ENCODE peak calls at places on chromosome 21, in seven cellular contexts. One of them, this sample, is unnamed.

GRCh38 chr21:34684174-34684876 is 15.5 kb downstream of the CLIC6 start:
- DNase-seq in AG09309: no peak
- DNase-seq in HFF-Myc: no peak
- DNase-seq in heart left ventricle: no peak
- DNase-seq in glutamatergic neuron: no peak
- DNase-seq in GM20000: no peak
- DNase-seq in Panc1: no peak
- DNase-seq in this sample: no peak

GRCh38 chr21:18493420-18493819 is 89.8 kb upstream of the TMPRSS15 start:
- DNase-seq in AG09309: no peak
- DNase-seq in HFF-Myc: no peak
- DNase-seq in heart left ventricle: no peak
- DNase-seq in glutamatergic neuron: no peak
- DNase-seq in GM20000: no peak
- DNase-seq in Panc1: no peak
- DNase-seq in this sample: no peak

GRCh38 chr21:35438643-35439404 is 389.7 kb upstream of the RUNX1 start:
- DNase-seq in AG09309: no peak
- DNase-seq in HFF-Myc: no peak
- DNase-seq in heart left ventricle: no peak
- DNase-seq in glutamatergic neuron: no peak
- DNase-seq in GM20000: peak
- DNase-seq in Panc1: no peak
- DNase-seq in this sample: no peak

GRCh38 chr21:44420416-44421205 is 34.7 kb upstream of the LRRC3 start:
- DNase-seq in AG09309: no peak
- DNase-seq in HFF-Myc: no peak
- DNase-seq in heart left ventricle: no peak
- DNase-seq in glutamatergic neuron: no peak
- DNase-seq in GM20000: no peak
- DNase-seq in Panc1: no peak
- DNase-seq in this sample: no peak

GRCh38 chr21:36499578-36500471 is 19.9 kb upstream of the CLDN14 start:
- DNase-seq in AG09309: peak
- DNase-seq in HFF-Myc: no peak
- DNase-seq in heart left ventricle: peak
- DNase-seq in glutamatergic neuron: no peak
- DNase-seq in GM20000: no peak
- DNase-seq in Panc1: no peak
- DNase-seq in this sample: no peak

GRCh38 chr21:43340491-43341348 is 86.2 kb downstream of the SIK1 start:
- DNase-seq in AG09309: peak
- DNase-seq in HFF-Myc: no peak
- DNase-seq in heart left ventricle: no peak
- DNase-seq in glutamatergic neuron: no peak
- DNase-seq in GM20000: no peak
- DNase-seq in Panc1: no peak
- DNase-seq in this sample: no peak

GRCh38 chr21:41885341-41886024 is 6.3 kb upstream of the PRDM15 start:
- DNase-seq in AG09309: no peak
- DNase-seq in HFF-Myc: no peak
- DNase-seq in heart left ventricle: no peak
- DNase-seq in glutamatergic neuron: no peak
- DNase-seq in GM20000: no peak
- DNase-seq in Panc1: no peak
- DNase-seq in this sample: no peak

GRCh38 chr21:44836666-44837471 is 19.0 kb upstream of the SUMO3 start:
- DNase-seq in AG09309: no peak
- DNase-seq in HFF-Myc: no peak
- DNase-seq in heart left ventricle: no peak
- DNase-seq in glutamatergic neuron: peak
- DNase-seq in GM20000: no peak
- DNase-seq in Panc1: no peak
- DNase-seq in this sample: no peak

GRCh38 chr21:38917045-38917774 is 111.5 kb downstream of the ETS2 start:
- DNase-seq in AG09309: no peak
- DNase-seq in HFF-Myc: no peak
- DNase-seq in heart left ventricle: no peak
- DNase-seq in glutamatergic neuron: no peak
- DNase-seq in GM20000: no peak
- DNase-seq in Panc1: no peak
- DNase-seq in this sample: no peak

GRCh38 chr21:42580793-42581201 is 67.1 kb downstream of the SLC37A1 start:
- DNase-seq in AG09309: no peak
- DNase-seq in HFF-Myc: no peak
- DNase-seq in heart left ventricle: peak
- DNase-seq in glutamatergic neuron: no peak
- DNase-seq in GM20000: no peak
- DNase-seq in Panc1: no peak
- DNase-seq in this sample: no peak

GRCh38 chr21:46211786-46212720 is 16.5 kb downstream of the LSS start:
- DNase-seq in AG09309: no peak
- DNase-seq in HFF-Myc: no peak
- DNase-seq in heart left ventricle: no peak
- DNase-seq in glutamatergic neuron: no peak
- DNase-seq in GM20000: no peak
- DNase-seq in Panc1: no peak
- DNase-seq in this sample: no peak
- TF ChIP-seq CTCF in AG09309: no peak
- TF ChIP-seq CTCF in HFF-Myc: no peak
- TF ChIP-seq CTCF in heart left ventricle: no peak
- TF ChIP-seq CTCF in glutamatergic neuron: no peak
- TF ChIP-seq CTCF in GM20000: no peak
- TF ChIP-seq CTCF in Panc1: no peak
- TF ChIP-seq CTCF in this sample: no peak

DNA sequence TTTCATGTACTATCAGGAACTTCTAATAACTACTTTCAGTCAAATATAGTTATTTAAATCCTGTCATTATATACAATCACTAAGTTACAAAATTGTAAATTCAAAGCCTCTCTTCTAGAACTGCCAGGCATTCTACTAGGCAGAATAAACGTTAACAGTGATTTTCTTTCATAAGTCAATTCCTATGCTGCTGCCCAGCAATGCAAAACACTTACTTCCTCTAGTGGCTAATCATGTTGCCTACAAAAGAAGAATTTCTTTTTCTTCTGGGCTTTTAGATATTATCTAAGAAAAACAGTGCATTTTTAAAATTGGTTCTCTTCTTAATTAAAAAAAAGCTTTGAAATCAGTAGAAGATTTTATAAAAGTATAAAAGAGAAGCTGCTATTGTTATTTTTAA is 509.8 kb upstream of the ADAMTS5 start:
- DNase-seq in AG09309: peak
- DNase-seq in HFF-Myc: no peak
- DNase-seq in heart left ventricle: no peak
- DNase-seq in glutamatergic neuron: no peak
- DNase-seq in GM20000: no peak
- DNase-seq in Panc1: no peak
- DNase-seq in this sample: no peak
- TF ChIP-seq CTCF in AG09309: peak
- TF ChIP-seq CTCF in HFF-Myc: peak
- TF ChIP-seq CTCF in heart left ventricle: peak
- TF ChIP-seq CTCF in glutamatergic neuron: no peak
- TF ChIP-seq CTCF in GM20000: no peak
- TF ChIP-seq CTCF in Panc1: no peak
- TF ChIP-seq CTCF in this sample: peak

DNA sequence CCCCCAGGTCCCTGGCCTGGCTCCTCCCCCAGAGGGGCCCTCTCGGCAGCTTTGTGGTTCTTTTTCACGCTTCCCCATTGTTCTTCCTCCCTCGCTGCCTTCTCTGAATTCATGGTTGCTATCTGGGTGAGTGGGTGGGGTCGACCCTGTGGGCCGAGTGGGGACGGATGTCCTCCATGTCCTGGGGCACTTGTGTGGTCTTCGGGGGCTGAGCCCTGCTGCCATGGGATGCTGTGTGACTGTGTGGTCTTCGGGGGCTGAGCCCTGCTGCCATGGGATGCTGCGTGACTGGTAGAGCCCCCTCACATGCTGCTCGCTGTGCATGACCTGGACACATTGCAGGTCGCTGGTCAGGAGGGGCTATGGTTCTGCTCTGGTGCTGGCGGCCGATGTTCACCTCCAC is 21.6 kb upstream of the DIP2A start:
- DNase-seq in AG09309: no peak
- DNase-seq in HFF-Myc: no peak
- DNase-seq in heart left ventricle: no peak
- DNase-seq in glutamatergic neuron: no peak
- DNase-seq in GM20000: no peak
- DNase-seq in Panc1: no peak
- DNase-seq in this sample: no peak
- TF ChIP-seq CTCF in AG09309: no peak
- TF ChIP-seq CTCF in HFF-Myc: no peak
- TF ChIP-seq CTCF in heart left ventricle: no peak
- TF ChIP-seq CTCF in glutamatergic neuron: no peak
- TF ChIP-seq CTCF in GM20000: no peak
- TF ChIP-seq CTCF in Panc1: no peak
- TF ChIP-seq CTCF in this sample: no peak

DNA sequence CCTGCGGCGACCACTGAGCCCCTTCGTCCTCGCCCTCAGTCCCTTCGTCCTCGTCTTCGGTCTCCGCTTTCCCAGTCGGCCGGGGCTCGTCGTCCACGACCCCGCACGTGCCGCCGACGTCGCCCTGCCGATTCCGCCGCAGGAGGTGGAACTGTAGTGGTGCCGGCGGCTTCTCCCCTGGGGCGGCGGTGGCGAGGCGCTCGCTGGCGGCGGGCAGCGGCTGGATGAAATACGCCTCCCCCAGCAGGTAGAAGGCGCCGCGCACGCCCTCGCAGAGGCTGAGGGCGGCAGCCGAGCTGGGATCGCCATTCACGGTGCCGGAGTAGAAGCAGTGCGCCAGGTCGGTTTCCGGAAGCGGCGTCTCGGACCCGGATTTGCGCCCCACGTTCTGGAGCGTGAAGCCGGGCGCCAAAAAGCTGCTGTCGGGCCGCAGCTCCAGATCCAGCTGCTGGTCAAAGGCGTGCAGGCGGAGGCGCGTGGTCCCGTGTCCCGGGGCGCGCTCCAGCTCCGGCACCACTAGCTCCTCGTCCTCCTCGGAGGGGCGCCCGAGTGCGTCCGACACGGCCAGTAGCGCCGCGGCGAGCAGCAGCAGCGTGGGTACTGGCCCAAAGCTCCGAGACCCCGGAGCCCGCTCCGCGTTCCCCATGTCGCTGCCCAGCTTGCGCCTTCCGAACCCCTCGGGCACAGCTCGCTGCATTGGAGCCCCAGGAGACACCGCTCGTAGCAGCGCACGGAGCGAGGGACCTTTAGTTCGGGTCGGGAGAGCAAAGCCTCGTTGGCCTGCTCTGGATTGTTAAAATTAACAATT is 747 bp downstream of the ADAMTS1 start:
- DNase-seq in AG09309: no peak
- DNase-seq in HFF-Myc: no peak
- DNase-seq in heart left ventricle: peak
- DNase-seq in glutamatergic neuron: peak
- DNase-seq in GM20000: no peak
- DNase-seq in Panc1: no peak
- DNase-seq in this sample: peak
- TF ChIP-seq CTCF in AG09309: peak
- TF ChIP-seq CTCF in HFF-Myc: no peak
- TF ChIP-seq CTCF in heart left ventricle: peak
- TF ChIP-seq CTCF in glutamatergic neuron: no peak
- TF ChIP-seq CTCF in GM20000: no peak
- TF ChIP-seq CTCF in Panc1: peak
- TF ChIP-seq CTCF in this sample: peak

This sample was measured in neural crest cell.